ENCODE peak calls at places on chromosomes 5 and 9, in seven cellular contexts. W, M, K, I, F, B and P are unnamed samples.

GRCh38 chr9:108099854-108100253 is 610.3 kb upstream of the KLF4 start:
- DNase-seq in W (no peak), M (no peak), K (no peak), I (no peak), F (no peak), B (no peak), P (no peak)

GRCh38 chr9:35945341-35946018 is 12.5 kb downstream of the OR2S2 start:
- DNase-seq in W (peak; percentile 63), M (peak; percentile 90), K (peak; percentile 35), I (peak; percentile 39), F (peak; percentile 61), B (peak; percentile 62), P (peak; percentile 60)

GRCh38 chr9:133576591-133577462 is 32.4 kb downstream of the FAM163B start:
- DNase-seq in W (no peak), M (no peak), K (no peak), I (no peak), F (peak; percentile 37), B (peak; percentile 63), P (no peak)

GRCh38 chr5:117713585-117714198 is 1139.1 kb upstream of the SEMA6A start:
- DNase-seq in W (no peak), M (peak; percentile 38), K (no peak), I (no peak), F (peak; percentile 19), B (no peak), P (no peak)

GRCh38 chr5:78472469-78473106 is 112.2 kb downstream of the SCAMP1 start:
- DNase-seq in W (no peak), M (no peak), K (no peak), I (no peak), F (no peak), B (no peak), P (no peak)

GRCh38 chr9:112914524-112914923 is 23.8 kb upstream of the SLC46A2 start:
- DNase-seq in W (no peak), M (peak; percentile 48), K (no peak), I (no peak), F (no peak), B (no peak), P (no peak)

GRCh38 chr5:86806206-86806605 is 188.5 kb downstream of the COX7C start:
- DNase-seq in W (no peak), M (no peak), K (no peak), I (no peak), F (no peak), B (no peak), P (no peak)

GRCh38 chr5:126054593-126055347 is 368.4 kb upstream of the GRAMD2B start:
- DNase-seq in W (no peak), M (peak; percentile 99), K (peak; percentile 45), I (no peak), F (no peak), B (no peak), P (no peak)

GRCh38 chr5:137281201-137281600 is 217.9 kb downstream of the SPOCK1 start:
- DNase-seq in W (no peak), M (no peak), K (no peak), I (no peak), F (no peak), B (no peak), P (no peak)

GRCh38 chr5:55896663-55897062 is 45.5 kb downstream of the IL31RA start:
- DNase-seq in W (no peak), M (no peak), K (no peak), I (no peak), F (no peak), B (no peak), P (no peak)